ENCODE peak calls at places on chromosomes 6 and 20, in seven cellular contexts. Z, W, G, Y, Q, E and M are unnamed samples.

GRCh38 chr20:4563534-4563933 is 158.2 kb upstream of the PRND start:
- DNase-seq in Z (peak), W (no peak), G (no peak), Y (peak), Q (peak), E (no peak), M (no peak)

GRCh38 chr6:166174031-166174430 is 6.4 kb upstream of the TBXT start:
- DNase-seq in Z (no peak), W (no peak), G (no peak), Y (no peak), Q (no peak), E (no peak), M (no peak)

GRCh38 chr6:131917763-131918649 is 33.2 kb downstream of the CCN2 start:
- DNase-seq in Z (no peak), W (no peak), G (no peak), Y (no peak), Q (no peak), E (peak), M (no peak)

GRCh38 chr20:50431066-50431450 is 79.1 kb upstream of the PTPN1 start:
- DNase-seq in Z (no peak), W (no peak), G (no peak), Y (no peak), Q (no peak), E (no peak), M (no peak)

GRCh38 chr6:108518714-108519576 is 41.8 kb upstream of the FOXO3 start:
- DNase-seq in Z (no peak), W (no peak), G (no peak), Y (peak), Q (no peak), E (peak), M (peak)

GRCh38 chr20:48742912-48743680 is 84.7 kb downstream of the PREX1 start:
- DNase-seq in Z (no peak), W (no peak), G (no peak), Y (no peak), Q (no peak), E (no peak), M (no peak)

GRCh38 chr6:149963462-149964242 is at the start of gene ULBP1:
- DNase-seq in Z (peak), W (no peak), G (peak), Y (peak), Q (peak), E (peak), M (peak)

GRCh38 chr6:88749849-88750248 is 213.6 kb downstream of the RNGTT start:
- DNase-seq in Z (no peak), W (no peak), G (no peak), Y (no peak), Q (no peak), E (peak), M (no peak)

GRCh38 chr20:2835331-2835796 is 5.1 kb downstream of the PCED1A start:
- DNase-seq in Z (no peak), W (no peak), G (no peak), Y (no peak), Q (no peak), E (no peak), M (no peak)

GRCh38 chr20:50558483-50558925 is 48.3 kb downstream of the PTPN1 start:
- DNase-seq in Z (no peak), W (no peak), G (no peak), Y (no peak), Q (no peak), E (no peak), M (no peak)

GRCh38 chr6:92777146-92777740 is 642.1 kb downstream of the EPHA7 start:
- DNase-seq in Z (no peak), W (no peak), G (no peak), Y (peak), Q (peak), E (peak), M (no peak)

GRCh38 chr6:31270788-31271640 is 878 bp downstream of the HLA-C start:
- DNase-seq in Z (peak), W (no peak), G (peak), Y (no peak), Q (peak), E (peak), M (peak)

GRCh38 chr6:159691963-159692287 is 1.1 kb downstream of the SOD2 start:
- DNase-seq in Z (no peak), W (no peak), G (no peak), Y (no peak), Q (no peak), E (peak), M (no peak)

GRCh38 chr20:50092436-50092835 is 20.5 kb downstream of the UBE2V1 start:
- DNase-seq in Z (no peak), W (no peak), G (no peak), Y (no peak), Q (no peak), E (no peak), M (no peak)

GRCh38 chr6:150169609-150170008 is 26.8 kb downstream of the PPP1R14C start:
- DNase-seq in Z (peak), W (no peak), G (no peak), Y (no peak), Q (no peak), E (peak), M (no peak)

GRCh38 chr6:109143191-109143590 is 47.9 kb downstream of the CEP57L1 start:
- DNase-seq in Z (no peak), W (no peak), G (no peak), Y (no peak), Q (no peak), E (no peak), M (no peak)

GRCh38 chr6:96570053-96570452 is 7.1 kb downstream of the FHL5 start:
- DNase-seq in Z (no peak), W (no peak), G (no peak), Y (no peak), Q (no peak), E (no peak), M (no peak)

GRCh38 chr20:58892126-58892931 is 39.8 kb downstream of the GNAS start:
- DNase-seq in Z (peak), W (no peak), G (peak), Y (peak), Q (peak), E (peak), M (peak)

GRCh38 chr6:41536884-41537347 is 9.3 kb upstream of the FOXP4 start:
- DNase-seq in Z (no peak), W (no peak), G (no peak), Y (peak), Q (no peak), E (peak), M (peak)

GRCh38 chr6:31829633-31830492 is 2.3 kb downstream of the HSPA1B start:
- DNase-seq in Z (no peak), W (no peak), G (no peak), Y (peak), Q (peak), E (peak), M (no peak)

GRCh38 chr20:417801-418342 is 9.8 kb downstream of the RBCK1 start:
- DNase-seq in Z (no peak), W (no peak), G (no peak), Y (no peak), Q (no peak), E (no peak), M (no peak)

GRCh38 chr6:7108196-7108963 is 619 bp downstream of the RREB1 start:
- DNase-seq in Z (peak), W (no peak), G (peak), Y (no peak), Q (peak), E (peak), M (no peak)

GRCh38 chr20:20205141-20205861 is 153.0 kb downstream of the CFAP61 start:
- DNase-seq in Z (no peak), W (no peak), G (no peak), Y (no peak), Q (no peak), E (peak), M (no peak)

GRCh38 chr6:17354700-17355403 is 38.5 kb upstream of the CAP2 start:
- DNase-seq in Z (no peak), W (no peak), G (no peak), Y (no peak), Q (no peak), E (no peak), M (no peak)

GRCh38 chr6:48176909-48177308 is 65.9 kb upstream of the PTCHD4 start:
- DNase-seq in Z (no peak), W (no peak), G (no peak), Y (no peak), Q (no peak), E (no peak), M (no peak)

GRCh38 chr6:89644864-89645263 is 6.3 kb upstream of the LYRM2 start:
- DNase-seq in Z (no peak), W (no peak), G (no peak), Y (no peak), Q (no peak), E (peak), M (no peak)

GRCh38 chr6:117547688-117548621 is 54.4 kb downstream of the GOPC start:
- DNase-seq in Z (peak), W (peak), G (peak), Y (no peak), Q (no peak), E (peak), M (no peak)

GRCh38 chr6:47366335-47366879 is 56.7 kb upstream of the TNFRSF21 start:
- DNase-seq in Z (no peak), W (no peak), G (no peak), Y (no peak), Q (no peak), E (no peak), M (no peak)

GRCh38 chr20:37911838-37912273 is 8.9 kb downstream of the VSTM2L start:
- DNase-seq in Z (no peak), W (peak), G (peak), Y (no peak), Q (no peak), E (peak), M (no peak)

GRCh38 chr6:121594053-121594452 is 158.6 kb downstream of the GJA1 start:
- DNase-seq in Z (no peak), W (no peak), G (no peak), Y (no peak), Q (no peak), E (no peak), M (no peak)

GRCh38 chr6:90573624-90574023 is 13.2 kb downstream of the MAP3K7 start:
- DNase-seq in Z (no peak), W (no peak), G (no peak), Y (peak), Q (no peak), E (no peak), M (peak)

GRCh38 chr6:117425431-117426153 is at the start of gene ROS1:
- DNase-seq in Z (no peak), W (no peak), G (no peak), Y (peak), Q (no peak), E (no peak), M (no peak)

GRCh38 chr6:33668914-33669313 is 42.6 kb downstream of the UQCC2 start:
- DNase-seq in Z (peak), W (no peak), G (no peak), Y (no peak), Q (no peak), E (peak), M (no peak)

GRCh38 chr6:36320475-36320874 is 16.2 kb downstream of the BNIP5 start:
- DNase-seq in Z (no peak), W (no peak), G (no peak), Y (no peak), Q (no peak), E (peak), M (no peak)

GRCh38 chr6:31042801-31043200 is 32.5 kb downstream of the MUC22 start:
- DNase-seq in Z (peak), W (no peak), G (peak), Y (peak), Q (peak), E (peak), M (peak)

GRCh38 chr6:111230351-111231077 is 143.2 kb downstream of the SLC16A10 start:
- DNase-seq in Z (no peak), W (no peak), G (no peak), Y (peak), Q (no peak), E (peak), M (no peak)

GRCh38 chr6:39865011-39865888 is 69.0 kb downstream of the MOCS1 start:
- DNase-seq in Z (peak), W (no peak), G (peak), Y (peak), Q (peak), E (peak), M (peak)

GRCh38 chr6:13194852-13195251 is 133.5 kb downstream of the TBC1D7 start:
- DNase-seq in Z (peak), W (no peak), G (peak), Y (peak), Q (peak), E (peak), M (peak)